ENCODE peak calls at places on chromosomes 5 and 9, in six cellular contexts. S is tibial nerve; R is ovary; H is activated CD4-positive, alpha-beta T cell treated with anti-CD3 and anti-CD28 coated beads, Interleukin-2, amount 50 U/mL, for 48 hours; F is activated CD8-positive, alpha-beta memory T cell treated with anti-CD3 and anti-CD28 coated beads, Interleukin-2, amount 50 U/mL, for 4 hours; T is progenitor cell of endocrine pancreas. E is an unnamed sample.

GRCh38 chr9:121599186-121599871 is 52.1 kb upstream of the DAB2IP start:
- DNase-seq in S (peak), R (peak), H (no peak), F (no peak), T (peak), E (peak)

GRCh38 chr5:134460551-134460950 is 48.9 kb upstream of the CDKN2AIPNL start:
- DNase-seq in S (no peak), R (no peak), H (no peak), F (no peak), T (no peak), E (no peak)

GRCh38 chr9:105070176-105070575 is 142.2 kb upstream of the ABCA1 start:
- DNase-seq in S (no peak), R (no peak), H (no peak), F (no peak), T (no peak), E (no peak)

GRCh38 chr5:1429066-1429465 is 16.2 kb downstream of the SLC6A3 start:
- DNase-seq in S (no peak), R (no peak), H (no peak), F (no peak), T (no peak), E (no peak)

GRCh38 chr5:110054240-110054639 is 364.5 kb downstream of the MAN2A1 start:
- DNase-seq in S (no peak), R (no peak), H (peak), F (peak), T (no peak), E (no peak)

GRCh38 chr9:450057-450456 is 235.4 kb downstream of the DOCK8 start:
- DNase-seq in S (no peak), R (no peak), H (no peak), F (no peak), T (no peak), E (no peak)

GRCh38 chr9:87007711-87008360 is 60.5 kb upstream of the GAS1 start:
- DNase-seq in S (no peak), R (no peak), H (no peak), F (no peak), T (no peak), E (no peak)

GRCh38 chr5:173454764-173455598 is 126.8 kb upstream of the STC2 start:
- DNase-seq in S (no peak), R (no peak), H (no peak), F (no peak), T (no peak), E (no peak)

GRCh38 chr9:12502520-12502919 is 190.7 kb upstream of the TYRP1 start:
- DNase-seq in S (no peak), R (no peak), H (no peak), F (no peak), T (no peak), E (no peak)

GRCh38 chr9:35750256-35750531 is 1.1 kb downstream of the RGP1 start:
- DNase-seq in S (no peak), R (no peak), H (no peak), F (no peak), T (no peak), E (no peak)

GRCh38 chr5:45205403-45205961 is 396.7 kb downstream of the MRPS30 start:
- DNase-seq in S (no peak), R (no peak), H (no peak), F (no peak), T (no peak), E (no peak)

GRCh38 chr9:130701059-130702022 is 7.8 kb downstream of the EXOSC2 start:
- DNase-seq in S (peak), R (peak), H (peak), F (peak), T (peak), E (peak)

GRCh38 chr5:128537306-128537998 is 593 bp downstream of the FBN2 start:
- DNase-seq in S (no peak), R (no peak), H (no peak), F (no peak), T (peak), E (peak)

GRCh38 chr5:91541696-91542095 is 158.6 kb upstream of the ARRDC3 start:
- DNase-seq in S (no peak), R (no peak), H (no peak), F (no peak), T (no peak), E (no peak)

GRCh38 chr9:36891341-36891811 is 142.7 kb downstream of the PAX5 start:
- DNase-seq in S (no peak), R (no peak), H (no peak), F (no peak), T (no peak), E (no peak)

GRCh38 chr5:149414405-149415244 is 35.5 kb upstream of the IL17B start:
- DNase-seq in S (no peak), R (peak), H (no peak), F (no peak), T (no peak), E (no peak)

GRCh38 chr9:16105576-16105975 is 552.7 kb downstream of the CCDC171 start:
- DNase-seq in S (no peak), R (no peak), H (no peak), F (no peak), T (no peak), E (no peak)

GRCh38 chr5:56429110-56429561 is 196.0 kb upstream of the ANKRD55 start:
- DNase-seq in S (no peak), R (no peak), H (no peak), F (no peak), T (no peak), E (no peak)

GRCh38 chr5:138725153-138725884 is 27.9 kb upstream of the CTNNA1 start:
- DNase-seq in S (no peak), R (no peak), H (no peak), F (no peak), T (peak), E (peak)

GRCh38 chr9:92747459-92748232 is 17.0 kb downstream of the BICD2 start:
- DNase-seq in S (no peak), R (no peak), H (no peak), F (no peak), T (no peak), E (no peak)

GRCh38 chr5:68196876-68197275 is 18.7 kb upstream of the PIK3R1 start:
- DNase-seq in S (no peak), R (no peak), H (no peak), F (no peak), T (no peak), E (no peak)

GRCh38 chr9:95511232-95511951 is 5.4 kb downstream of the PTCH1 start:
- DNase-seq in S (peak), R (peak), H (peak), F (peak), T (no peak), E (peak)

GRCh38 chr5:29897916-29898315 is 1295.6 kb upstream of the CDH6 start:
- DNase-seq in S (no peak), R (no peak), H (no peak), F (no peak), T (no peak), E (no peak)

GRCh38 chr9:38057416-38058195 is 11.4 kb downstream of the SHB start:
- DNase-seq in S (no peak), R (no peak), H (no peak), F (no peak), T (no peak), E (no peak)

GRCh38 chr9:35448511-35448910 is 41.4 kb upstream of the RUSC2 start:
- DNase-seq in S (no peak), R (no peak), H (no peak), F (no peak), T (no peak), E (no peak)

E was measured in neural crest cell.